ENCODE peak calls at places on chromosomes 3 and 15, in nine cellular contexts. O is suprapubic skin; B is ovary; Z is activated B cell treated with CpG ODN at 0.5 μM for 24 hours; D is kidney; M is activated T-cell treated with anti-CD3 and anti-CD28 coated beads for 48 hours; U is effector memory CD4-positive, alpha-beta T cell; I is H54; R is GM23248. H is an unnamed sample.

GRCh38 chr3:64074091-64074490 is 50.8 kb upstream of the PSMD6 start:
- DNase-seq in O (no peak), M (no peak), B (no peak), Z (no peak), U (no peak), I (no peak), R (peak; percentile 35), D (no peak), H (no peak)

GRCh38 chr3:58471025-58471887 is 20.6 kb upstream of the KCTD6 start:
- DNase-seq in B (no peak), D (no peak), I (peak; percentile 76), O (no peak), Z (no peak), M (peak; percentile 48), R (peak; percentile 89), U (no peak), H (peak; percentile 90)

GRCh38 chr3:28267984-28268849 is 26.8 kb downstream of the CMC1 start:
- DNase-seq in M (no peak), O (no peak), B (no peak), Z (no peak), D (no peak), R (no peak), U (no peak), I (no peak), H (no peak)

GRCh38 chr15:101115318-101115886 is 136.4 kb downstream of the CHSY1 start:
- DNase-seq in U (no peak), D (no peak), Z (no peak), O (no peak), M (no peak), R (no peak), B (no peak), I (no peak), H (no peak)

GRCh38 chr3:38114875-38115644 is 21.9 kb downstream of the ACAA1 start:
- DNase-seq in I (no peak), Z (peak; percentile 14), R (no peak), U (no peak), D (no peak), M (no peak), O (peak; percentile 61), B (no peak), H (no peak)

GRCh38 chr15:58357529-58358476 is 74.0 kb upstream of the LIPC start:
- DNase-seq in Z (no peak), M (no peak), R (peak; percentile 29), I (no peak), U (peak; percentile 1), B (no peak), D (no peak), O (no peak), H (no peak)

GRCh38 chr3:57164606-57165573 is at the start of gene IL17RD:
- DNase-seq in I (peak; percentile 84), M (peak; percentile 63), O (peak; percentile 85), U (peak; percentile 16), B (peak; percentile 86), R (peak; percentile 93), Z (peak; percentile 60), D (peak; percentile 91), H (peak; percentile 88)

GRCh38 chr15:70170096-70170699 is 72.5 kb upstream of the TLE3 start:
- DNase-seq in B (no peak), D (no peak), O (no peak), U (no peak), M (no peak), R (no peak), I (no peak), Z (no peak), H (no peak)

GRCh38 chr15:84750583-84751092 is 2.2 kb downstream of the ZNF592 start:
- DNase-seq in B (no peak), Z (peak; percentile 26), O (no peak), R (no peak), I (no peak), D (no peak), U (no peak), M (no peak), H (no peak)

GRCh38 chr3:69718832-69719231 is 20.4 kb upstream of the MITF start:
- DNase-seq in M (no peak), R (no peak), D (no peak), U (no peak), O (no peak), B (no peak), Z (no peak), I (no peak), H (no peak)

GRCh38 chr3:13746385-13746784 is 133.5 kb downstream of the WNT7A start:
- DNase-seq in Z (no peak), B (no peak), U (no peak), R (no peak), D (no peak), M (no peak), O (no peak), I (no peak), H (no peak)

GRCh38 chr3:115325539-115325938 is 178.5 kb upstream of the ZBTB20 start:
- DNase-seq in O (no peak), I (peak; percentile 7), R (peak; percentile 62), B (no peak), M (no peak), Z (no peak), D (no peak), U (no peak), H (peak; percentile 31)

GRCh38 chr3:180875071-180875698 is 37.3 kb upstream of the FXR1 start:
- DNase-seq in I (no peak), Z (no peak), R (no peak), U (no peak), M (no peak), B (no peak), O (no peak), D (no peak), H (no peak)

GRCh38 chr3:147930417-147930816 is 521.3 kb downstream of the ZIC1 start:
- DNase-seq in Z (no peak), M (no peak), I (no peak), B (no peak), O (no peak), D (no peak), U (no peak), R (peak; percentile 81), H (no peak)

GRCh38 chr3:73656241-73656890 is 31.6 kb upstream of the PDZRN3 start:
- DNase-seq in R (peak; percentile 57), I (no peak), O (no peak), D (no peak), B (no peak), Z (no peak), M (no peak), U (no peak), H (no peak)